ENCODE peak calls at places on chromosomes 16 and 17, in six cellular contexts. O is WTC11, M is body of pancreas, P is Caco-2, X is upper lobe of right lung, I is B cell. U is an unnamed sample.

GRCh38 chr16:6113749-6114148 is 1016.2 kb upstream of the EEF2KMT start:
- DNase-seq in I (no peak), X (no peak), P (no peak), O (no peak), M (no peak), U (no peak)

GRCh38 chr17:11943759-11944347 is 53.4 kb downstream of the ZNF18 start:
- DNase-seq in M (no peak), P (no peak), I (no peak), X (no peak), O (no peak), U (no peak)

GRCh38 chr17:65886240-65886639 is 305.7 kb downstream of the CEP112 start:
- DNase-seq in X (no peak), P (no peak), M (no peak), O (no peak), I (no peak), U (no peak)

GRCh38 chr17:17170346-17170976 is 35.7 kb downstream of the PLD6 start:
- DNase-seq in M (no peak), I (no peak), X (no peak), O (no peak), P (no peak), U (no peak)

GRCh38 chr16:28935924-28936783 is 4.4 kb downstream of the CD19 start:
- DNase-seq in M (peak), P (peak), X (peak), O (peak), I (peak), U (peak)

GRCh38 chr16:16992986-16993783 is 477.6 kb downstream of the XYLT1 start:
- DNase-seq in M (no peak), P (no peak), X (no peak), O (no peak), I (peak), U (no peak)

GRCh38 chr17:32016231-32016630 is 9.0 kb downstream of the LRRC37B start:
- DNase-seq in P (no peak), O (no peak), M (no peak), I (no peak), X (no peak), U (no peak)

GRCh38 chr17:80007009-80007752 is 28.5 kb downstream of the TBC1D16 start:
- DNase-seq in X (no peak), P (no peak), I (no peak), O (no peak), M (no peak), U (no peak)

GRCh38 chr16:54062361-54063346 is 223.9 kb downstream of the IRX3 start:
- DNase-seq in I (no peak), P (peak), X (no peak), O (no peak), M (no peak), U (no peak)

GRCh38 chr16:65600629-65601028 is 478.8 kb upstream of the CDH11 start:
- DNase-seq in P (no peak), I (no peak), O (no peak), X (no peak), M (no peak), U (no peak)

GRCh38 chr16:78746718-78747117 is 647.3 kb downstream of the WWOX start:
- DNase-seq in I (no peak), O (no peak), M (no peak), X (no peak), P (no peak), U (no peak)

GRCh38 chr16:19363741-19364140 is 53.9 kb upstream of the TMC5 start:
- DNase-seq in X (no peak), I (no peak), M (no peak), O (no peak), P (no peak), U (no peak)

GRCh38 chr17:78862073-78863023 is 21.7 kb upstream of the USP36 start:
- DNase-seq in P (no peak), M (peak), I (no peak), O (no peak), X (peak), U (peak)

GRCh38 chr17:2394775-2395191 is 6.1 kb downstream of the MNT start:
- DNase-seq in X (peak), I (no peak), P (no peak), M (no peak), O (no peak), U (no peak)

GRCh38 chr17:45370949-45371413 is 54.2 kb upstream of the MAP3K14 start:
- DNase-seq in X (peak), P (no peak), M (no peak), I (no peak), O (peak), U (no peak)
- TF ChIP-seq CTCF in X (no peak), P (no peak), M (no peak), I (no peak), O (no peak), U (no peak)

DNA sequence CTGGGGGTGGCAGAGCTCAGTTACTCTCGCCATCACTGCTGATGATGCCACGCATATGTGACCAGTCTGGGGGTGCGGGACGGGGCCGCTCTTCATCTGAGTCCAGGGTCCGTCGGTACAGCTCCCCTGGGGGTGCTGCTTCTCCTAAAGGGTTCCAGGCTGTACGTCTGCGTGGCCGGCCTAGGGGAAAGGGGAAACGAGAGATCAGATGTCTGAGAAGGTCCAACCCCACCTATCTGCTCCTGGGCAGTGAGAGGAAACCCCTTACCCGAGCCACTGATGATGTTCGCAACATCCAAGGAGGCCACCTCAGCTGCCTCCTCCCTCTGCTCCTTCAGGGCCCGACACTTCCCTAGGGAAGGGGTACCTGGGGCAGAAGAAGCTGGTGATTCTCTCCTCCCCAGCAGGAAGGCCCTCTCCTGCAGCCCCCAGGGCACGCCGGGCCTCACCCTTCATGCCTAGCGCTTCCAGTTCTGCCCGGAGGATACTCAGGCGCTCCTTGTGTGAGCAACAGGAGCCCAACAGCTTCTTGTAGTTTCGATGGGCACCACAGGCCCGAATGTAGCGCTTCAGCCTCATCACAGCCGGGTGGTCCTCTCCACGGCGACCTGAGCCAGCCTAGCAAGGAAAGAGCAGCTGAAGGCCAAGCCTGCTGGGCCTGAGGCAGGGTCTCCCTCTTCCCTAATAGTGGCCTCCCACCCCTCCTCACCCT is 2.1 kb downstream of the HIRIP3 start:
- DNase-seq in M (no peak), P (no peak), O (no peak), X (no peak), I (no peak), U (no peak)
- TF ChIP-seq CTCF in M (no peak), P (no peak), O (no peak), X (no peak), I (no peak), U (no peak)

GRCh38 chr17:76049239-76049638 is 22.1 kb upstream of the EVPL start:
- DNase-seq in M (no peak), X (no peak), P (no peak), I (no peak), O (no peak), U (no peak)

GRCh38 chr17:76050226-76051070 is 21.9 kb downstream of the SRP68 start:
- DNase-seq in P (no peak), X (no peak), I (no peak), O (no peak), M (no peak), U (no peak)

GRCh38 chr17:76046064-76046463 is 19.0 kb upstream of the EVPL start:
- DNase-seq in P (no peak), M (no peak), I (no peak), X (no peak), O (no peak), U (no peak)

GRCh38 chr17:76048711-76049110 is 21.6 kb upstream of the EVPL start:
- DNase-seq in P (no peak), M (no peak), X (no peak), O (no peak), I (no peak), U (no peak)

DNA sequence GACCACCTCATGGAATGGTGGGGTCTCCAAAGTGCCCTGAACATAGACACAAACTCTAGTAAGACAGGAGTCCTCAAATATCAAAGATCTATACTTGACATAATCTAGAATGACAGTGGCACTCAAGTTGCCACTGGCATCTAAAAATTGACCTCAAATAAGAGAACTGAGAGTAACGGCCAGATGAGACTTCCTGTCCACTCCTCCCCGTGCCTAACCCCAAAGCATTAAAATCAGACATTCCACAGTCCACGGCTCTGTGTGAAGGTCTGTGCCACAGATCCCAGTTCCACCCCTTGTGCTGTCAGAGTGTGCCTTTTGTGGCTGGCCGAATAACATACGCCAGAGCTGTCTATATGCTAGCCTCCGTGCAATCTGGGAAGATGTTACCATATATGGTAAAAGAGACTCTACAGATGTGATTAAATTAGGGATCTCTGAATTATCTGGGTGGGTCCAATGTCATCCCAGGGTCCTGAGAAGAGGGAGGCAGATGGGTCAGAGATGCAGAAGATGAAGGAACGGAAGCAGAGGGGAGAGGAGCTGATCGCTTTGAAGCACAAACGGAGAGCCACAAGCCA is 21.0 kb upstream of the EVPL start:
- DNase-seq in M (no peak), I (no peak), O (no peak), X (peak), P (no peak), U (no peak)
- TF ChIP-seq CTCF in M (no peak), I (no peak), O (no peak), X (no peak), P (no peak), U (no peak)

DNA sequence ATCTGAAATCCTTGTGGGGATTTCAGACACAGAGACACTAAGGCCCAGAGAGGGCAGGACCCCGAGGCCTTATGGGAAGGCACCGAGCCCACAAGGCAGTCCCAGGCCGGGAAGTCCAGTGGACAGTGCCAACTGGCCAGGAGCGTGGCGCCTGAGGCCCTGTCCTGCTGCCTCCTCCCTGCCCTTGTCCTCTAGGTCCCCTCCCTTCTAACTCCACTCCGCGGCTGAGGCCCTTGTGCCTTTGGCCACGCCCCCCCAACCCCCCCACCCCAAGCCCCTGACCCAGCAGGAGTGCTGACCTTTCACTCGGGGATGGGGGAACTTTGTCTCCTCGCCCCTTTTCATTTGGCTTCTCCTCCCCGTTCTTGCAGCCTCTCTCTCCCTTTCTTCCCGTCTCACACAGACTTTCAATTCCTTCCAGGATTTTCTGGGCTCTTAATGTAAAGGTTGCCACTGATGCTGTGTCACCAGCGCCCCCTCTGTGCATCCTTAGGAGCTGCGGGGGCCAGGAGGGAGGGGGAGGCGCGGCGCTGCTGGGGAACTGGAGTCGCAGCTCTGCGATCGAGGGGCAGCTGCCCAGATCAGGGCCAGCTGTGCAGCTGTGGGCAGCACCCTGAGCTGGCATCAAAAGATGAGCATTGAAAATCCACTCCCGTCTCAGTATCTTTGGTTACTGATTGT is 29.1 kb downstream of the CRHR1 start:
- DNase-seq in I (no peak), X (no peak), P (no peak), O (peak), M (no peak), U (no peak)
- TF ChIP-seq CTCF in I (no peak), X (no peak), P (no peak), O (peak), M (no peak), U (peak)

U was measured in Calu3.